ENCODE peak calls at places on chromosomes 2 and 18, in four cellular contexts. R is SK-N-SH, I is HepG2, S is K562. B is an unnamed sample.

GRCh38 chr18:46538376-46538775 is 118.6 kb downstream of the LOXHD1 start:
- DNase-seq in R (no peak), I (no peak), S (no peak), B (no peak)

GRCh38 chr2:202016579-202017227 is 17.0 kb upstream of the FZD7 start:
- DNase-seq in R (no peak), I (no peak), S (no peak), B (no peak)

GRCh38 chr2:197500503-197501179 is 462 bp downstream of the HSPE1 start:
- DNase-seq in R (no peak), I (no peak), S (no peak), B (no peak)

GRCh38 chr2:11562011-11562410 is 28.2 kb downstream of the GREB1 start:
- DNase-seq in R (no peak), I (no peak), S (peak), B (no peak)

GRCh38 chr2:50535971-50536759 is 495.8 kb downstream of the NRXN1 start:
- DNase-seq in R (peak), I (peak), S (no peak), B (peak)

GRCh38 chr2:60552096-60552850 is 1.2 kb downstream of the BCL11A start:
- DNase-seq in R (peak), I (no peak), S (no peak), B (no peak)

GRCh38 chr18:1017679-1018078 is 113.0 kb downstream of the ADCYAP1 start:
- DNase-seq in R (no peak), I (no peak), S (no peak), B (no peak)

GRCh38 chr18:5146093-5146492 is 51.0 kb downstream of the AKAIN1 start:
- DNase-seq in R (no peak), I (no peak), S (no peak), B (no peak)

GRCh38 chr2:86622409-86622877 is 1.2 kb downstream of the RNF103 start:
- DNase-seq in R (peak), I (no peak), S (peak), B (no peak)

GRCh38 chr18:77360315-77361186 is 110.9 kb downstream of the GALR1 start:
- DNase-seq in R (no peak), I (no peak), S (no peak), B (no peak)

GRCh38 chr18:6060149-6060548 is 164.8 kb upstream of the TMEM200C start:
- DNase-seq in R (no peak), I (no peak), S (no peak), B (no peak)

GRCh38 chr18:75393721-75394120 is 33.8 kb downstream of the SMIM21 start:
- DNase-seq in R (no peak), I (no peak), S (no peak), B (no peak)

GRCh38 chr18:48962252-48962856 is 11.6 kb upstream of the SMAD7 start:
- DNase-seq in R (no peak), I (no peak), S (no peak), B (no peak)

GRCh38 chr2:1162768-1163584 is 212.3 kb downstream of the SNTG2 start:
- DNase-seq in R (no peak), I (no peak), S (no peak), B (no peak)

GRCh38 chr2:175030380-175031271 is 25.4 kb upstream of the CHN1 start:
- DNase-seq in R (peak), I (peak), S (peak), B (peak)

GRCh38 chr2:220373878-220374277 is 746.4 kb downstream of the SLC4A3 start:
- DNase-seq in R (no peak), I (no peak), S (no peak), B (no peak)

GRCh38 chr2:151808258-151809072 is 19.8 kb downstream of the ARL5A start:
- DNase-seq in R (peak), I (peak), S (no peak), B (no peak)

GRCh38 chr2:240817496-240818292 is 2.3 kb downstream of the KIF1A start:
- DNase-seq in R (no peak), I (no peak), S (no peak), B (no peak)

GRCh38 chr2:131031431-131031841 is 61.8 kb downstream of the FAM168B start:
- DNase-seq in R (no peak), I (no peak), S (no peak), B (no peak)

GRCh38 chr2:44686561-44686960 is 254.9 kb upstream of the SIX3 start:
- DNase-seq in R (no peak), I (no peak), S (no peak), B (peak)

GRCh38 chr2:144086965-144087364 is 433.0 kb downstream of the ZEB2 start:
- DNase-seq in R (no peak), I (no peak), S (no peak), B (no peak)

GRCh38 chr2:208150956-208151355 is 5.0 kb upstream of the CRYGB start:
- DNase-seq in R (no peak), I (no peak), S (no peak), B (no peak)

GRCh38 chr2:7725132-7725849 is 808.1 kb downstream of the RNF144A start:
- DNase-seq in R (no peak), I (no peak), S (no peak), B (no peak)
- TF ChIP-seq POLR2AphosphoS5 in R (no peak), I (no peak), S (no peak), B (no peak)

GRCh38 chr2:113840463-113840975 is 49.4 kb upstream of the ACTR3 start:
- DNase-seq in R (no peak), I (no peak), S (no peak), B (no peak)
- TF ChIP-seq ZBTB33 in R (no peak), I (no peak), S (no peak), B (no peak)

DNA sequence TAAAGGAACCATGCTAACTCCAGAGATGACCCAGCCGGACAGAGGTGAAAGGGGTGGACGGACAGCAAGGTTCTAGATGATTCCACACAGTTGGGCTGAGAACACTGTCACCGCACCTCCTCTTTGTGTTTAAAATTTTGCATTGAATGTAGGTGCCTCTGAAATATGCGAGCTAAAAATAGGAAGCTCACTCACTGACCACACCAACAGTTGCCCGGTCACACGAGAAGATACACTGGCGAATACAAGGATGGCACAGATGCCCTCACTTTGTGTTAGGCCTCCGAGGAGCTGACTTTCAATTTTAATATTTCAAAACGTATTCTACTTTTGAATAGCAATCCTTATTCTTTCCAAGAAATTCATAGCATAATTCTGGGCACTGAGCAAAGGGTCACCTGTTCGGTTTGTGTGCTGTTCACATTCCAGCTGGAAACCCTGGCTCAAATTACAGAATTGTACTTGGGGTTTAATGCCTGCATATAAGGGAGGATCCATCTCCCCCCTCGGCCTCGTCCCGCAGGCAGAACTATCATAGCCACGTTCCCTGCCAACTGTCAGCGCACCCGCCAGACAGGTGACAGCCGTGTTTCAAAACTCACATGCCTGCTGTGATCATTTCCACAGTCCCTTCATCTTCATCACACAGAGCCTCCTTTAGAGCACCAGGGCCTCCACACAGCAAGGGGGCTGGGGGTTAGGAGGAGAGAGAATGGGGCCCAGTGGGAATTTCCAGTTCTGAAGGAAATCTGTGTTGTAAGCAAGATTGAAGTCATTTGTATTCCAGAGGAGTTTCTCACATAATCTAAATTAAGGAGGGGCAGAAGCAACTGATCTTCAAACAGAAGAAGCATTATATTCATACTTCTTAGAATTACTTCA is 48.2 kb downstream of the ADI1 start:
- DNase-seq in R (no peak), I (no peak), S (no peak), B (no peak)
- TF ChIP-seq ELF1 in R (no peak), I (no peak), S (no peak), B (no peak)

DNA sequence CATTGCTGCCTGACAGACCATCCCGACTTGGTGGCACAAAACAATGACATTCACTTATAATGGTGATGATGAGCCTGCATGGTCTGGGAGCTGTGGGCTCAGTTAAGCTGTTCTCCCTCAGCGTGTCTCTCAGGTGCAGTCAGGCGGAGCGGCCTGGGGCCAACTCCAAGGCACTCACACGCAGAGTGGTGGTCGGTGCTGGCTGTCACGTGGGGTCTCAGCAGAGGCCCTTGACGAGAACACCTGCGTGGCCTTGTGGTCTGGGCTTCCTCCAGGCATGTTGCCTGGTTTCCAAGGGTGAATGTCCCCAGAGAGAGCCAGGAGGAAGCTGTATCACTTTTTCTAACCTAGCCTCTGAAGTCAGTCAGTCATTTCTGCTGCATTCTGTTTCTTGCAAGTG is 29.8 kb downstream of the ARMC9 start:
- DNase-seq in R (no peak), I (no peak), S (no peak), B (no peak)
- TF ChIP-seq POLR2AphosphoS5 in R (no peak), I (no peak), S (no peak), B (no peak)